ENCODE peak calls at places on chromosomes 1 and 21, in six cellular contexts. Y is cardiac muscle cell, K is uterus, H is GM23248, Z is GM23338, M is heart right ventricle. B is an unnamed sample.

GRCh38 chr1:38551318-38551717 is 308.3 kb downstream of the RRAGC start:
- DNase-seq in Y (no peak), K (no peak), H (no peak), Z (no peak), M (no peak), B (no peak)

GRCh38 chr21:34775793-34776192 is 107.0 kb downstream of the CLIC6 start:
- DNase-seq in Y (no peak), K (no peak), H (no peak), Z (peak; percentile 21), M (no peak), B (no peak)

GRCh38 chr1:93692001-93692400 is 10.4 kb upstream of the BCAR3 start:
- DNase-seq in Y (no peak), K (no peak), H (no peak), Z (no peak), M (no peak), B (no peak)

GRCh38 chr1:178653091-178653490 is 72.0 kb upstream of the RALGPS2 start:
- DNase-seq in Y (no peak), K (no peak), H (peak; percentile 79), Z (no peak), M (no peak), B (no peak)

GRCh38 chr1:86472165-86472564 is 3.4 kb downstream of the CLCA1 start:
- DNase-seq in Y (no peak), K (no peak), H (no peak), Z (peak; percentile 49), M (no peak), B (no peak)

GRCh38 chr21:26177187-26177586 is 6.6 kb upstream of the APP start:
- DNase-seq in Y (no peak), K (no peak), H (peak; percentile 35), Z (no peak), M (peak; percentile 22), B (no peak)

GRCh38 chr21:37582613-37583012 is 216.0 kb downstream of the DYRK1A start:
- DNase-seq in Y (peak; percentile 84), K (peak; percentile 21), H (peak; percentile 64), Z (peak; percentile 40), M (no peak), B (no peak)

GRCh38 chr1:160949881-160950280 is 4.7 kb downstream of the ITLN2 start:
- DNase-seq in Y (no peak), K (no peak), H (no peak), Z (no peak), M (no peak), B (no peak)

GRCh38 chr1:19765623-19766022 is 34.1 kb downstream of the TMCO4 start:
- DNase-seq in Y (peak; percentile 91), K (no peak), H (peak; percentile 97), Z (no peak), M (no peak), B (no peak)

GRCh38 chr1:222926566-222926965 is 111.7 kb downstream of the DISP1 start:
- DNase-seq in Y (peak; percentile 57), K (no peak), H (peak; percentile 83), Z (no peak), M (no peak), B (no peak)

GRCh38 chr1:59266180-59266926 is 30.5 kb upstream of the FGGY start:
- DNase-seq in Y (peak; percentile 21), K (no peak), H (no peak), Z (no peak), M (no peak), B (no peak)

GRCh38 chr1:236089046-236089773 is 24.3 kb upstream of the NID1 start:
- DNase-seq in Y (peak; percentile 63), K (no peak), H (no peak), Z (no peak), M (no peak), B (no peak)

GRCh38 chr1:7233646-7234470 is 448.6 kb downstream of the CAMTA1 start:
- DNase-seq in Y (no peak), K (no peak), H (no peak), Z (no peak), M (no peak), B (no peak)

GRCh38 chr1:231603598-231604275 is 22.9 kb upstream of the DISC1 start:
- DNase-seq in Y (peak; percentile 65), K (no peak), H (peak; percentile 74), Z (peak; percentile 82), M (no peak), B (no peak)

GRCh38 chr21:42258885-42259407 is 40.0 kb downstream of the ABCG1 start:
- DNase-seq in Y (no peak), K (no peak), H (no peak), Z (no peak), M (peak; percentile 59), B (no peak)

GRCh38 chr21:42262826-42263225 is 43.9 kb downstream of the ABCG1 start:
- DNase-seq in Y (peak; percentile 44), K (peak; percentile 33), H (peak; percentile 22), Z (no peak), M (peak; percentile 84), B (no peak)

GRCh38 chr21:42258150-42258884 is 39.4 kb downstream of the ABCG1 start:
- DNase-seq in Y (peak; percentile 72), K (peak; percentile 43), H (peak; percentile 72), Z (peak; percentile 81), M (peak; percentile 80), B (no peak)

GRCh38 chr21:42261832-42262200 is 42.9 kb downstream of the ABCG1 start:
- DNase-seq in Y (no peak), K (no peak), H (no peak), Z (no peak), M (no peak), B (no peak)

GRCh38 chr21:42260121-42260520 is 41.2 kb downstream of the ABCG1 start:
- DNase-seq in Y (no peak), K (no peak), H (no peak), Z (no peak), M (no peak), B (no peak)
- H3K4me1 ChIP-seq in Y (peaks cover 10% of the 10 kb centered on the region), K (no peaks in the 10 kb centered on the region), H (no peaks in the 10 kb centered on the region), Z (no peaks in the 10 kb centered on the region), M (peaks cover 32% of the 10 kb centered on the region), B (peaks cover 1% of the 10 kb centered on the region)

DNA sequence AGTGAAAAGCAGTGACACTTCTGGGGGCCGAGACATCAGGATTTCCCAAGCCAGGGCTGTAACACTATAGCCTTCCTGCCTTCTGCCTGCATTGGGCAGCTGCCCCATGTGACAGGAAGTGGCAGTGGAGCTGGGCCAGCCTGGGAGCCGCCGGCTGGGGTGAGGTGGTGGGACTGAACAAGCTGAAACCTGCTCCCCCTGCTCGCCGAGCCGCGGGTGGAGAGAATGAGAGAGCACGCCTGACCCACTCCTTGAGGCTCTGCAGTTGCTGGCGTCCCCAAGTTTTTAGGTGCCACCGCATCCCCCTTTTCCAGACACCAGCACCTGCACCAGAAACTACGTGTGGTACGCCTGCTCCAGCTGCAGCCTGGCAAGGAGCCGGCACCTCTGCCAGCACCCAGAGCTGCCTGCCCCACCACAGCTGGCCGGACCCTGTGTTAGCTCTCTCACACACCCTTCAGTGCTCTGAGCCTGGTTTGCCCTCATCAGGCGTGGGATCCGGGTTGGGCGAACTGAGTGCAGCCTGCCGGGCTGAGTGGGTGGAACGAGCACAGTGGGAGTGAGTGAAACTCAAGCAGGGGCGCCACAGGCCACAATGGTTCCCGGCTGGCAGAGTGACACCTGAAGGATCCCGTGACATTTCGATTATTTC is 119.4 kb downstream of the AKT3 start:
- DNase-seq in Y (no peak), K (no peak), H (no peak), Z (no peak), M (peak; percentile 22), B (no peak)
- H3K4me3 ChIP-seq in Y (no peak overlapping the region), K (no peak overlapping the region), H (no peak overlapping the region), Z (no peak overlapping the region), M (no peak overlapping the region), B (no peak overlapping the region)

GRCh38 chr1:156498447-156499193 is 2.0 kb downstream of the MEF2D start:
- DNase-seq in Y (peak; percentile 57), K (no peak), H (peak; percentile 66), Z (peak; percentile 60), M (peak; percentile 68), B (no peak)
- H3K4me1 ChIP-seq in Y (peaks cover 71% of the 10 kb centered on the region), K (peaks cover 23% of the 10 kb centered on the region), H (peaks cover 59% of the 10 kb centered on the region), Z (peaks cover 69% of the 10 kb centered on the region), M (peaks cover 72% of the 10 kb centered on the region), B (peaks cover 18% of the 10 kb centered on the region)

DNA sequence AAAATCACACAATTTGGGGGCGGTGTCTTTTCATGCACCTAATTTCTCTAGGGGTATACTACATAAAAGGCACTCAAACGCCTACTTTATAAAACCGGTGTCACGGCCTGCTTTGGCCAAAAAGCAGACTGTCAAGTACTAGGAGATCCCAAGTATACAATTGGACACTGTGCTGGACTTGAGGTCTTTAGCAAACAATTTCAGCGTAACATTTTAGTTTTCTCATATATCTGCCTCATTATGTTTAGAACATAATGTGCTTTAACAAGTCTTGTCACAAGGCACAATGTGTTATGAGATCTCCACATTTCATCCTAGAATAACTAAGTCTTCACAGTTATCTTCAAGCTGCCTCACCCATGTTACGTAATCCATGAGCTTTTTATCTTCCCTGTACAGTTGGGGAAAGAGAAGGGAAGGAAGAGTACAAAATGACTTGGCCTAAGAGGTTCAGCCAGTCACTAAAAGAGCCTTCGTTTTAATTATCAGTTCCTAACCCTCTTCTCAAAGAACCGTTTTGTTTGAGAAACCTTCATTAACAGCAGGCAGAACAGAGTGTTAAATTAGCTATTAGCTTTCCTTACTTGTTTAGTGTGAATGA is 1.7 kb downstream of the SSX2IP start:
- DNase-seq in Y (peak; percentile 60), K (no peak), H (peak; percentile 44), Z (no peak), M (no peak), B (no peak)
- H3K4me3 ChIP-seq in Y (peak overlapping the region; percentile 90), K (no peak overlapping the region), H (peak overlapping the region; percentile 84), Z (peak overlapping the region; percentile 66), M (peak overlapping the region; percentile 77), B (no peak overlapping the region)

DNA sequence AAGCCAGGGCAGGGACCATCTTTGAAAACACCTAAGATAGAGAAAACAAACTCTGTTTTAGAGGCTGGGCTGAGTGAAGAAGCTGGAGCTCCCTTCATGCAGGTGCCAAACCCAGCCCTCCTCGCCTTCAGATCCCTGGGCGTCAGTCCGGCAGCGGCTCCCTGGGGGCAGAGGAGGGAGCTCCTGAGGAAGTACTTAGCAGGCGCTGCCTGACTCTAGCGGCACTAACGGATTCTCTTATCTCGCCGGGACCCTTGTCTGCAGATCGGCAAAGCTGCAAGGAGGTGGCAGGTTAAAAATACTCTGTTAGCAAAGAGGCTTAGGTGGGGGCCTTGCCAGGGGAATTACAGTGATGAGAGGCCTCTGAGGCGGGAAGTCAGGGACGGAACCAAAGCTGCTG is 79.6 kb downstream of the PLXNA2 start:
- DNase-seq in Y (no peak), K (no peak), H (no peak), Z (no peak), M (no peak), B (no peak)
- H3K4me1 ChIP-seq in Y (peaks cover 83% of the 10 kb centered on the region), K (peaks cover 25% of the 10 kb centered on the region), H (peaks cover 48% of the 10 kb centered on the region), Z (peaks cover 20% of the 10 kb centered on the region), M (peaks cover 70% of the 10 kb centered on the region), B (peaks cover 10% of the 10 kb centered on the region)

DNA sequence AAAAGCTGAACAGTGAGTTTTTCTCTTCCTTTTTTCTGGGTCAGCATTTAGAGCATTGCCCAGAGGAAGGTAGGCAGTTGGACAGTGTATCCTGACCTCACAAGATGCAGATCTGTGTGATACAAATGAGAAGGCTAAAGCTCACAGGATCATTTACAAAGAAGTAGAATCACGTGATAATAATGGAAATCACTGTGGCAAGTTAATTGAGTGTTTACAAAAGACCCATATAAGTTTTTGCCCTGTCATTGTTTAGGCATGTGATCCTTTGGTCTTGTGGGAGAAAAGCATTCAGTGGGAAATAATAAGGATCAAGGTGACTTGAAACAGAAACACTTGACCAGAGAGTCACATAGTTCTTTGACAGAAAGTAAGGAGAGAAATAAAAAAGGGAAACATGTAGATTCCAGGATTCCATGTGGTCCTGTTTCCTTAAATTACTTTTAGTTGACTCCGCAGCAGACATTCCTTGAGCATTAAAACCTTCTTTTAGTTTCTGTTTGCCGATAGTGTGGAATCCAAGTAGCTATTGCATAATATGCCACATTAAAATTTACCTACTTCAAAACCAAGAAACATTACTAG is 66.4 kb downstream of the CNST start:
- DNase-seq in Y (peak; percentile 38), K (no peak), H (peak; percentile 86), Z (no peak), M (no peak), B (no peak)
- H3K4me3 ChIP-seq in Y (no peak overlapping the region), K (no peak overlapping the region), H (peak overlapping the region; percentile 48), Z (no peak overlapping the region), M (no peak overlapping the region), B (no peak overlapping the region)

B was measured in iPS DF 6.9.